ENCODE peak calls at places on chromosomes 16 and 17, in four cellular contexts. H is HL-60; V is activated CD4-positive, CD25-positive, alpha-beta regulatory T cell; E is CD4-positive, alpha-beta T cell. U is an unnamed sample.

GRCh38 chr16:72467157-72467759 is 295.3 kb upstream of the PMFBP1 start:
- DNase-seq in H (peak), V (no peak), E (no peak), U (no peak)

GRCh38 chr17:59914274-59914854 is 21.4 kb downstream of the RPS6KB1 start:
- DNase-seq in E (no peak), H (no peak), V (no peak), U (no peak)

GRCh38 chr16:20879175-20880053 is 20.7 kb downstream of the DCUN1D3 start:
- DNase-seq in H (no peak), E (no peak), V (no peak), U (no peak)

GRCh38 chr16:1918890-1919679 is 870 bp upstream of the HS3ST6 start:
- DNase-seq in H (no peak), V (no peak), E (no peak), U (no peak)

GRCh38 chr16:85451646-85452363 is 161.3 kb upstream of the GSE1 start:
- DNase-seq in E (no peak), V (no peak), H (no peak), U (no peak)

GRCh38 chr17:67217446-67217845 is 27.6 kb downstream of the HELZ start:
- DNase-seq in H (no peak), V (no peak), E (no peak), U (no peak)

GRCh38 chr16:58640949-58641348 is 11.3 kb upstream of the CNOT1 start:
- DNase-seq in E (no peak), H (no peak), V (no peak), U (no peak)

GRCh38 chr16:71552698-71553503 is 24.0 kb downstream of the TAT start:
- DNase-seq in H (no peak), V (no peak), E (no peak), U (no peak)

GRCh38 chr17:16919663-16920627 is 52.0 kb downstream of the TNFRSF13B start:
- DNase-seq in V (no peak), E (no peak), H (no peak), U (no peak)